ENCODE peak calls at places on chromosomes 12 and 14, in five cellular contexts. X is hepatic stellate cell, P is left lung, R is AG08396, J is H1. M is an unnamed sample.

GRCh38 chr14:20668969-20669368 is 15.4 kb upstream of the RNASE4 start:
- DNase-seq in J (no peak), X (no peak), P (no peak), R (no peak), M (no peak)

GRCh38 chr12:130938186-130938585 is 15.5 kb upstream of the ADGRD1 start:
- DNase-seq in P (no peak), X (no peak), R (no peak), J (no peak), M (no peak)

GRCh38 chr12:79764641-79765040 is 73.9 kb upstream of the PAWR start:
- DNase-seq in P (no peak), X (no peak), R (no peak), J (no peak), M (no peak)

GRCh38 chr12:95473440-95473946 is 459 bp upstream of the METAP2 start:
- DNase-seq in R (peak; percentile 34), X (peak; percentile 41), P (no peak), J (no peak), M (no peak)

GRCh38 chr12:46388427-46388992 is 15.9 kb upstream of the SLC38A2 start:
- DNase-seq in R (no peak), P (no peak), J (no peak), X (no peak), M (no peak)

GRCh38 chr12:46843811-46844210 is 18.0 kb upstream of the SLC38A4 start:
- DNase-seq in X (no peak), J (no peak), P (no peak), R (peak; percentile 29), M (no peak)

GRCh38 chr12:112539221-112539620 is 120.5 kb downstream of the PTPN11 start:
- DNase-seq in R (no peak), J (no peak), X (no peak), P (no peak), M (no peak)

GRCh38 chr12:3302406-3303041 is 188.5 kb upstream of the PRMT8 start:
- DNase-seq in R (no peak), X (no peak), P (no peak), J (no peak), M (no peak)

GRCh38 chr12:113329022-113329790 is 5.7 kb downstream of the SLC8B1 start:
- DNase-seq in P (no peak), X (no peak), R (no peak), J (no peak), M (no peak)

GRCh38 chr12:122308811-122309210 is 42.5 kb upstream of the VPS33A start:
- DNase-seq in P (no peak), R (no peak), J (no peak), X (no peak), M (peak; percentile 36)

GRCh38 chr14:103500148-103500990 is 22.3 kb downstream of the CKB start:
- DNase-seq in P (peak; percentile 95), R (peak; percentile 78), J (peak; percentile 92), X (peak; percentile 75), M (peak; percentile 89)

GRCh38 chr12:113299619-113300237 is 35.2 kb downstream of the SLC8B1 start:
- DNase-seq in J (no peak), R (peak; percentile 94), X (peak; percentile 97), P (peak; percentile 91), M (peak; percentile 99)

GRCh38 chr14:74980398-74980745 is 22.3 kb upstream of the EIF2B2 start:
- DNase-seq in R (peak; percentile 3), J (no peak), P (no peak), X (no peak), M (no peak)